ENCODE peak calls at places on chromosomes 1 and 21, in nine cellular contexts. Y, V, N, D, R, W, E, J and G are unnamed samples. For H3K4me1, the result is how much of the 10 kb centered on the place peaks cover.

GRCh38 chr21:34668803-34669148 is at the start of gene CLIC6:
- DNase-seq in E (no peak), Y (no peak), R (peak), V (no peak), D (no peak), W (no peak), N (no peak), J (no peak), G (no peak)

GRCh38 chr1:206784471-206784903 is 12.2 kb upstream of the IL10 start:
- DNase-seq in E (no peak), W (no peak), V (peak), R (no peak), Y (no peak), J (no peak), N (peak), D (no peak), G (peak)

GRCh38 chr21:17454315-17455027 is 58.4 kb upstream of the CXADR start:
- DNase-seq in J (peak), E (no peak), W (peak), N (peak), D (peak), Y (peak), R (peak), V (no peak), G (peak)

GRCh38 chr1:69671363-69672010 is 103.8 kb downstream of the LRRC7 start:
- DNase-seq in Y (no peak), J (no peak), W (no peak), V (no peak), E (no peak), N (no peak), D (peak), R (no peak), G (no peak)

GRCh38 chr1:100130552-100131077 is 2.1 kb downstream of the SASS6 start:
- DNase-seq in V (no peak), R (no peak), E (no peak), N (no peak), Y (no peak), D (peak), J (no peak), W (no peak), G (no peak)

GRCh38 chr1:111739222-111739983 is at the start of gene INKA2:
- DNase-seq in J (peak), V (peak), Y (peak), N (peak), E (peak), R (peak), W (peak), D (peak), G (peak)

GRCh38 chr1:153922076-153922837 is 515 bp downstream of the GATAD2B start:
- DNase-seq in V (no peak), Y (peak), D (peak), J (peak), E (no peak), W (peak), R (peak), N (no peak), G (no peak)

GRCh38 chr1:39081266-39082139 is 55.4 kb downstream of the NDUFS5 start:
- DNase-seq in N (peak), Y (no peak), J (peak), E (no peak), W (no peak), V (no peak), R (peak), D (peak), G (no peak)

GRCh38 chr1:3431686-3432085 is 22.8 kb upstream of the ARHGEF16 start:
- DNase-seq in R (no peak), J (no peak), Y (no peak), D (no peak), W (no peak), E (peak), N (no peak), V (no peak), G (no peak)

GRCh38 chr1:198259336-198260109 is 102.7 kb downstream of the NEK7 start:
- DNase-seq in R (no peak), V (no peak), N (no peak), Y (no peak), W (no peak), D (peak), J (no peak), E (no peak), G (no peak)

GRCh38 chr1:229578168-229579100 is 19.9 kb upstream of the ABCB10 start:
- DNase-seq in D (no peak), E (no peak), N (no peak), R (no peak), Y (no peak), J (no peak), V (no peak), W (no peak), G (no peak)

GRCh38 chr1:219085082-219085481 is 88.6 kb upstream of the LYPLAL1 start:
- DNase-seq in W (no peak), N (no peak), J (no peak), R (no peak), Y (no peak), V (no peak), E (no peak), D (peak), G (no peak)

GRCh38 chr1:156766288-156767100 is 841 bp upstream of the PRCC start:
- DNase-seq in V (no peak), N (no peak), Y (no peak), J (no peak), W (no peak), E (no peak), R (no peak), D (peak), G (no peak)

GRCh38 chr1:181127898-181128453 is 39.5 kb downstream of the IER5 start:
- DNase-seq in D (peak), Y (no peak), N (no peak), W (no peak), R (no peak), J (no peak), V (no peak), E (no peak), G (no peak)

GRCh38 chr1:50023292-50024159 is at the start of gene AGBL4:
- DNase-seq in D (peak), Y (peak), E (peak), W (peak), N (no peak), J (peak), V (peak), R (peak), G (no peak)

GRCh38 chr1:240295811-240296210 is 204.1 kb downstream of the FMN2 start:
- DNase-seq in J (no peak), N (no peak), E (no peak), D (no peak), R (no peak), V (no peak), W (no peak), Y (no peak), G (no peak)

GRCh38 chr1:21509351-21510112 is at the start of gene ALPL:
- DNase-seq in J (no peak), V (no peak), E (no peak), N (no peak), R (no peak), D (no peak), W (no peak), Y (no peak), G (no peak)

GRCh38 chr1:58200437-58200836 is 346.1 kb downstream of the OMA1 start:
- DNase-seq in E (no peak), J (no peak), N (no peak), V (no peak), R (no peak), Y (no peak), D (no peak), W (no peak), G (no peak)

DNA sequence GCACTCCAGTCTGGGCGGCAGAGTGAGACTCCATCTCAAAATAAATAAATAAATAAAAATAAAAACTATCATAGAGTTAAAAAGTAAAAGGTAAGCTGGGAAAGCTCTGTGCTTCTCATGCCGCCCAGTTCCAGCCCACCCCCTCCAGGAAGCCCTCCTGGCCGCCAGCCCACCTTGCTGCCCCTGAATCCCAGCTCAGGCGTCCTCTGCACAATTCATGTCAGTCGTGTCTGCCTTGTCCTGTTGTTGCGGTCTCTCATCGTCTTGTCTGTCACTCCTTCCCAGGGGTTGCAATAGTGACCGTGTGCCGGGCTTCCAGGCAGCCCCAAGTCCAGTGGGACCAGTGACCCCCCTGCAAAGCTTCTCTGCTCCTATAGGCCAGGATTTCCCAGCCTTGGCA is 44.1 kb downstream of the RSPH1 start:
- DNase-seq in N (no peak), Y (no peak), E (no peak), J (no peak), D (no peak), W (no peak), V (no peak), R (no peak), G (no peak)
- H3K4me1 ChIP-seq in N (under half), Y (under half), E (under half), J (under half), D (under half), W (under half), V (under half), R (under half), G (under half)

GRCh38 chr1:162197615-162198497 is 128.4 kb downstream of the NOS1AP start:
- DNase-seq in E (no peak), R (no peak), Y (no peak), D (no peak), W (no peak), J (no peak), N (no peak), V (no peak), G (no peak)
- H3K4me1 ChIP-seq in E (under half), R (under half), Y (under half), D (under half), W (under half), J (under half), N (under half), V (under half), G (under half)

GRCh38 chr1:115692224-115692623 is 50.5 kb downstream of the VANGL1 start:
- DNase-seq in Y (no peak), W (no peak), V (no peak), E (no peak), D (no peak), J (no peak), N (no peak), R (no peak), G (no peak)
- H3K4me1 ChIP-seq in Y (under half), W (under half), V (under half), E (under half), D (under half), J (under half), N (under half), R (under half), G (under half)

GRCh38 chr1:210049616-210050015 is 111.6 kb downstream of the SYT14 start:
- DNase-seq in D (no peak), Y (no peak), J (no peak), W (no peak), E (no peak), N (no peak), R (no peak), V (no peak), G (no peak)
- H3K4me1 ChIP-seq in D (under half), Y (under half), J (under half), W (under half), E (under half), N (under half), R (under half), V (under half), G (under half)

DNA sequence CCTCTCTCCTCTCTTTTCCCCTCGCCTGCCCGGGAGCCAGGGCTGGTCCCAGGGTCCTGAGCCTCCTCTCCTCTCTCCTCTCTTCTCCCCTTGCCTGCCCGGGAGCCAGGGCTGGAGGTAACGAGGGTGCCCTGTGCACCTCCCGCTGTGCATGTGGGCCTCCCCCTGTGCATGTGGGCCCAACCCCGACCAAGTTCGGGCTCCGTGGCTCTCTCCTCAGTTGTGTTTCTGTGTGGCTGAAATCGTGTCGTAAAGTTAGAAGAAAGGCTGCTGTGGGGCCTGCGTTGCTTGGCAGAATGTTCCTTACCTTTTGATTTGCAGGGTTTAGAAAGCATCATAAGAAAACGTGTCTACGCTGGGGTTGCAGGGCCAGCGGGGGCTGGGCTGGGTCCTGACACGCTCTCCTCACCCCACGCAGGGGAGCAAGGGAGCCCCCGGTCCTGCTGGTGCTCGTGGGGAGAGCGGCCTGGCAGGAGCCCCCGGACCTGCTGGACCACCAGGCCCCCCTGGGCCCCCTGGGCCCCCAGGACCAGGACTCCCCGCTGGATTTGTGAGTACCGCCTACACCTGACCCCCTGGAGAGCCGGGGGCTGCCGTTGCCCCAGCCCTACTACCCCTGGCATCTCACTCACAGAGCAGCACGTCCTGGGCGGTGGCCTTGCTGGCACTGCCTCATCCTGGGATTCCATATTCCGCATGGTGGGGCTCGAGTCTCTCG is 55.6 kb downstream of the SLC19A1 start:
- DNase-seq in V (no peak), R (no peak), E (peak), J (no peak), W (no peak), N (no peak), D (no peak), Y (no peak), G (no peak)
- H3K4me1 ChIP-seq in V (under half), R (under half), E (under half), J (under half), W (under half), N (under half), D (under half), Y (under half), G (under half)

GRCh38 chr1:223831755-223832636 is 13.8 kb downstream of the TP53BP2 start:
- DNase-seq in E (no peak), W (peak), Y (peak), R (no peak), D (peak), J (no peak), V (no peak), N (no peak), G (peak)
- H3K4me1 ChIP-seq in E (half or more), W (under half), Y (under half), R (half or more), D (under half), J (under half), V (under half), N (half or more), G (half or more)